ENCODE peak calls at places on chromosomes 4 and X, in six cellular contexts. Z is A549, N is GM12878, G is HepG2, X is K562, F is endothelial cell of umbilical vein. W is an unnamed sample.

GRCh38 chr4:74397748-74398426 is 32.9 kb downstream of the EREG start:
- DNase-seq in G (no peak), Z (no peak), F (peak), X (no peak), N (no peak), W (peak)

GRCh38 chr4:17577660-17578481 is 873 bp downstream of the LAP3 start:
- DNase-seq in X (peak), F (no peak), Z (no peak), N (no peak), G (no peak), W (peak)

GRCh38 chr4:1202526-1203378 is 30.4 kb upstream of the SPON2 start:
- DNase-seq in X (no peak), Z (no peak), F (no peak), G (no peak), N (no peak), W (peak)

GRCh38 chrX:74063426-74064155 is 240.4 kb upstream of the ZCCHC13 start:
- DNase-seq in Z (no peak), N (no peak), G (no peak), F (no peak), X (no peak), W (no peak)

GRCh38 chr4:110196871-110197420 is 1.5 kb downstream of the ELOVL6 start:
- DNase-seq in G (no peak), X (peak), F (peak), N (no peak), Z (peak), W (peak)

GRCh38 chr4:158046345-158046744 is 126.5 kb downstream of the GASK1B start:
- DNase-seq in N (no peak), X (no peak), G (peak), F (peak), Z (no peak), W (no peak)

GRCh38 chr4:153232768-153233167 is 28.5 kb downstream of the TRIM2 start:
- DNase-seq in G (peak), N (no peak), X (peak), F (no peak), Z (peak), W (no peak)

GRCh38 chr4:183284229-183284628 is 35.8 kb downstream of the CLDN22 start:
- DNase-seq in Z (no peak), G (no peak), F (no peak), N (no peak), X (no peak), W (no peak)

GRCh38 chrX:13128104-13128503 is 83.7 kb upstream of the FAM9C start:
- DNase-seq in F (peak), G (no peak), Z (no peak), N (no peak), X (no peak), W (peak)

GRCh38 chr4:142238589-142238988 is 602.2 kb downstream of the IL15 start:
- DNase-seq in X (no peak), Z (no peak), N (no peak), F (no peak), G (no peak), W (no peak)

GRCh38 chr4:1535926-1536578 is 129.8 kb upstream of the NKX1-1 start:
- DNase-seq in F (no peak), Z (no peak), G (no peak), N (no peak), X (no peak), W (no peak)

GRCh38 chrX:12309040-12309732 is 170.9 kb downstream of the FRMPD4 start:
- DNase-seq in F (no peak), N (no peak), Z (peak), G (no peak), X (no peak), W (no peak)

GRCh38 chrX:120617996-120618630 is 11.7 kb downstream of the C1GALT1C1 start:
- DNase-seq in G (no peak), X (no peak), F (no peak), N (no peak), Z (no peak), W (no peak)

GRCh38 chrX:108443065-108443464 is 3.4 kb downstream of the COL4A5 start:
- DNase-seq in X (no peak), F (peak), Z (no peak), N (no peak), G (no peak), W (no peak)

GRCh38 chrX:108437354-108437753 is 868 bp downstream of the COL4A6 start:
- DNase-seq in Z (no peak), X (no peak), G (no peak), F (peak), N (no peak), W (no peak)

GRCh38 chrX:108439961-108440696 is 491 bp downstream of the COL4A5 start:
- DNase-seq in Z (no peak), F (peak), X (peak), G (no peak), N (no peak), W (peak)

GRCh38 chrX:108437789-108438623 is at the start of gene COL4A6:
- DNase-seq in Z (peak), N (no peak), X (peak), F (peak), G (peak), W (peak)

DNA sequence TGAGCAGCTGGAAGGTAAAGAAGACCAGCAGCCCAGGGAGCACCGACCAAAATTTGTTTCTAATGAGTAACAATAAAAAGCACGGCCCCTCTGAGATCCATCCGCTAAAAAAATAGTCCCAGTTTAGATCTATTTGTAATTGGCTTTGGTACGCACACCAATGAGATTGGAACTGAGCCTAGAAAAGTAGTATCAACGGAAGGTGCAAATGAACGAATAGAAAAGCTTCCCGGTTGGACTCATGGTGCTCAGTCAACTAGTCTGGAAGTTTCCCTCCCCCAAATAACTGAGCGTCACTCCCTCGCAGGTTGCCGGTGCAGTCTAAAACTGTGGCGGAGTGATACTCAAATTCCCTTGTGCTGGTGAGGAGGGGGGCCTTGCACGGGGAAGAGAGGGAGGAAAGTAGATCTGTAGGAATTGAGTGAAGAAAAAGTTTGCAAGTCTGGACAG is at the start of gene COL4A5:
- DNase-seq in Z (peak), N (no peak), F (peak), G (peak), X (peak), W (peak)
- TF ChIP-seq MYC in Z (peak), N (no peak), F (no peak), G (no peak), X (no peak), W (no peak)

DNA sequence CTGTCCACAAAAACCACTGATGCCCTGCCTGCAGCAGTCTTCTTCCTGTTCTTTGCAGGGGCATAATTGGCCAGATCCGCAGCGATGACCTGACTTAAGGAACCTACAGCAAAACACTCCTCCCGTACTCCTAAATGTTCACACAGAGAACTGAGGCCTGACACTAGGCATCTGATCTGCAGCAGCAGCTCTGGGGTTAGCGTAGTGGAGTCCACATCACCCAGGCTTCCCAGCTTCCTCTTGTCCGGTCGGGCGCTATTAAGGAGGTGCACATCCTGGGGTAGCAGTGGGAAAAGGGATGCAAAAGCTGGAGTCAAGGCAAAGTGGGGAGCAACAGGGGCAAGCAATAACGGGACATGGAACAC is 758 bp downstream of the SCFD2 start:
- DNase-seq in G (peak), X (peak), N (no peak), Z (no peak), F (no peak), W (peak)
- TF ChIP-seq MYC in G (no peak), X (no peak), N (no peak), Z (no peak), F (no peak), W (no peak)

DNA sequence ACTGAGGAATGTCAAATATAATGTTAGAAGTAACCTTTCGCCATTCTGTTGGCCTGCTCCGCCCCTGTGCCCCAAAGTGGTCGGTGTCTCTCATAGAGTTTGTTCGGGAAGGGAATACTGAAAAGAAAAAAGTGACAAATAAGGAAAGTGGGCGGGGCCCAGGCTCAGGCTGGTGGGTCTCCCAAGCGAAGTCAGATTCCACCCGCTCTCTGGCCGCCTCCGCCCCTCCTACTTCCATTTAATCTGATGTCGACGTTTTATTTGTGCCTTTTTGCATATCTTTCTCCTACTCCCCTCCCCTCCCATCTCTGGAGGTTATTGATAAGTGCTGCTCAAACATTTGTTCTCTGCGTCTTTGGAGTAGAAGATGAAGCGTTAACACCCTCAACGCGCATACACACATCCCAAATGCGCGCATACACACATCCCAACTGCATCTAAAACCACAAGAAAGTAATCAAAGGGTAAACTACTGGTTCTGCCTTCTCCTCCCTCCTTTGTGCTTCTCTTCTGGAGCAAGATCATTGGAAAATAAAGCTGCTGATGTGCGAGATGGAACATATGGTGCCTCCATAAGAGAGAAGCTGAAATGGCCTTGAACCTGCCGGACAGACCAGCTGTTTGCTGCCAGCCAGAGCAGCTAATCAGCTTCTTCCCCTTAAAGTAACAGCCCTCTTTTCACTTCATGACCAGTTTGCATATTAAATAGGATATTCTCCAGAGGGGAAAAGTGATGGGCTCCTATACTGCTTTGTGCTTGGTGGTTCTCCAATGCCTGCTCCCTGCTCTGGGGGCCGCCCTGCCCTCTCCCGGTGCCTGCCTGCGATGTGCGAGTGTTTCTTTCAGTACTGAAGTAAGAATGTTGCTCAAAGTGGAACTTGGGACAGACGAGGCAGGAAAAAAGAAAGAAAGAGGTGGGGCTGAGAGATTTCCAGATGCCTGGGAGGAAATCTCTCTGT is 3.1 kb downstream of the MAMLD1 start:
- DNase-seq in Z (peak), F (peak), X (peak), G (no peak), N (no peak), W (no peak)
- TF ChIP-seq MYC in Z (no peak), F (no peak), X (no peak), G (no peak), N (no peak), W (no peak)

DNA sequence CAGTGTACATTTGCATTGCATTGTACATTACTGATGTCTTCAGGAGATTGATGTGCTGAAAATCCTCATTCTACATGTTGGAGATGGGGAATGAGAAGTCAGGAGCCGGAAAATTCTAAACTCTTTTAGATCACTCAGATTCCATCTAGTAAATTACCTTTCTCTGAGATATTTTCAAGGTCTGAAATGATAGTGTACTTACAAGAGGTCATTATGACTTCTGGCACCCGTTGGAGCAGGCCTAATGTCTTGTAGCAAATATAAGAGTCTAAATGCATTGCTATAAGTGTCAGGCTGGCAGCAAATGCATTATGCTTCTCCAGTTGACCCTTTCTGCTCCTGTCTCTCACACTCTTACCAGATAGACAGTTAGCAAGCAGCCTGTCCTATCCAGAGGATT is 692.8 kb downstream of the GRID2 start:
- DNase-seq in Z (no peak), F (no peak), G (no peak), N (no peak), X (no peak), W (no peak)
- TF ChIP-seq MYC in Z (no peak), F (no peak), G (no peak), N (no peak), X (no peak), W (no peak)

GRCh38 chr4:113330200-113330599 is 280.7 kb downstream of the ANK2 start:
- DNase-seq in G (no peak), N (no peak), Z (no peak), F (no peak), X (no peak), W (no peak)

GRCh38 chr4:113328514-113328913 is 279.1 kb downstream of the ANK2 start:
- DNase-seq in G (peak), F (no peak), N (no peak), X (peak), Z (peak), W (peak)

GRCh38 chr4:113331811-113332210 is 282.4 kb downstream of the ANK2 start:
- DNase-seq in Z (no peak), F (no peak), X (no peak), G (no peak), N (no peak), W (no peak)

GRCh38 chr4:113325876-113326615 is 276.6 kb downstream of the ANK2 start:
- DNase-seq in G (no peak), Z (no peak), F (no peak), N (no peak), X (no peak), W (no peak)

DNA sequence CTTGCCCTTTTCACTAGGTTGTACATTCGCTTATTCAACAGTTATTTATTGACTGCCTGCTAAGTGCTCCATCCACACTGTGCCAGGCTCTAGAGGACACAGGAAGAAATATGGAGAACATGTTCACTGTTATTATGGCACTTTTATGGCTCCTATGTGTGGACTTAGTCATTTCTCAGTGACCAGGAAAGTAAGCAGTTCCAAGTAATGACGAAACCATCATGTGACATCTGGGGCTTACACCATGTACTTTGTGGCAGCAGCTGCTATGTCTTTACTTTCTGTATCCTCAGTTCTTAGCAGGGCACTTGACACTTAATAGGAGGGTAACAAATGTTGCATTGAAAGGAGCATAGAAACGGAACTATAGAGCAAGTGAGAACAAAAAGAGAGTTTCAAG is 278.1 kb downstream of the ANK2 start:
- DNase-seq in X (no peak), Z (no peak), F (no peak), G (no peak), N (no peak), W (no peak)
- TF ChIP-seq MYC in X (no peak), Z (no peak), F (no peak), G (no peak), N (no peak), W (no peak)

DNA sequence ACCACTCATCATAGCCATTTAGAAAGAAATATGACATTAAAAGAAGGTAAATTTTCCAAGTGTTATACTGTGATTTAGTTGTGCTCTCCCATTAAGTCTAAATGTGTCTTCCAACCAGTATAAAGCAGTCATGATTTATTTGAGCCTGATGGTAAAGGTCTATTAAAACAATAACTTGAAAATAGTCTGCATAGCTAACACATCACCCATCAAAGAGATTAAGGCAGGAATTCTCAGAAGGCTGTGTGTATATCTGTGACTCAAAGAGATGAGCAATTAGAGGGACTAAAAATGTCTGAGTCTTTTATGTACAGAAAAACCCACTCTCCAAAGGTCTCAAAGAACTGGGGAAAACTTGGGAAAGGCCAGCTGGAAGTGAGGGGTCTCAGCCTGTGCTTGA is 70.3 kb upstream of the IQCM start:
- DNase-seq in N (no peak), X (no peak), F (no peak), Z (no peak), G (no peak), W (no peak)
- TF ChIP-seq MYC in N (no peak), X (no peak), F (no peak), Z (no peak), G (no peak), W (no peak)

DNA sequence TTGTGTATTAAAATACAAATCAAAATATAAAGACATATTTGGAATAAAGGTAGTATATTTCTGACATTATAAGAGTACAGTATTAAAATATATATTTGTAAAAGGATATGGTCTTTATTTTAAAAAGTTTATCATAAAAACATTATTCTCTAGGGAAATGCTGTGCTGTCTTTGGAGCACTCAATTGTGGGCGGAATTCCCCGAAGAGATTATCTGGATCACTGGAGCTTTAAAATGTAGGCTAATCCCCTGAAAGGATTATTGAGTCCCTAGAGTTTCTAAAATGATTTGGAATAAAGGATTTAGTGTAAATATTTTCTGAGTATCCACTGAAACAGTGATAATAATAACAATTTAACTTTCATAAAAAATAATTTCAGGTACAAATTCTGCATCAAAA is 1239.4 kb downstream of the TECRL start:
- DNase-seq in X (no peak), N (no peak), G (no peak), Z (no peak), F (no peak), W (no peak)
- TF ChIP-seq MYC in X (no peak), N (no peak), G (no peak), Z (no peak), F (no peak), W (no peak)

GRCh38 chr4:78297075-78297815 is 240.1 kb downstream of the FRAS1 start:
- DNase-seq in X (no peak), N (peak), G (no peak), F (no peak), Z (no peak), W (no peak)
- TF ChIP-seq MYC in X (no peak), N (no peak), G (no peak), F (no peak), Z (no peak), W (no peak)

GRCh38 chr4:5700459-5700858 is 7.9 kb downstream of the EVC2 start:
- DNase-seq in X (no peak), G (no peak), N (no peak), Z (no peak), F (no peak), W (no peak)
- TF ChIP-seq MYC in X (no peak), G (no peak), N (no peak), Z (no peak), F (no peak), W (no peak)

GRCh38 chr4:138241281-138242075 is 671 bp downstream of the SLC7A11 start:
- DNase-seq in F (peak), Z (peak), G (no peak), N (no peak), X (peak), W (peak)
- TF ChIP-seq MYC in F (no peak), Z (no peak), G (no peak), N (no peak), X (no peak), W (no peak)

W was measured in NB4.